ENCODE peak calls at places on chromosomes 11 and 22, in four cellular contexts. N, X, S and L are unnamed samples. For H3K27me3, the result is how much of the 10 kb centered on the place peaks cover.

GRCh38 chr11:3014314-3014938 is 22.3 kb upstream of the NAP1L4 start:
- ATAC-seq in N (no peak), X (no peak), S (peak), L (no peak)

GRCh38 chr11:91796999-91797398 is 427.6 kb upstream of the FAT3 start:
- ATAC-seq in N (no peak), X (peak), S (no peak), L (no peak)

GRCh38 chr11:31820438-31820818 is 9.3 kb upstream of the PAX6 start:
- ATAC-seq in N (no peak), X (no peak), S (no peak), L (no peak)

GRCh38 chr22:33605686-33606085 is 314.6 kb downstream of the LARGE1 start:
- ATAC-seq in N (peak), X (no peak), S (no peak), L (no peak)

GRCh38 chr22:19992921-19993355 is 23.7 kb downstream of the ARVCF start:
- ATAC-seq in N (no peak), X (no peak), S (no peak), L (no peak)

GRCh38 chr22:46172522-46172921 is 22.2 kb downstream of the PPARA start:
- ATAC-seq in N (peak), X (peak), S (no peak), L (no peak)

GRCh38 chr11:35529971-35530495 is 4.6 kb upstream of the PAMR1 start:
- ATAC-seq in N (no peak), X (peak), S (no peak), L (no peak)

GRCh38 chr11:115363921-115364320 is 140.3 kb downstream of the CADM1 start:
- ATAC-seq in N (no peak), X (no peak), S (no peak), L (no peak)

GRCh38 chr11:106581399-106581798 is 436.9 kb downstream of the GUCY1A2 start:
- ATAC-seq in N (no peak), X (peak), S (no peak), L (no peak)

GRCh38 chr11:88384678-88385015 is 47.1 kb upstream of the CTSC start:
- ATAC-seq in N (no peak), X (no peak), S (no peak), L (no peak)

GRCh38 chr22:27723150-27723549 is 78.4 kb downstream of the MN1 start:
- ATAC-seq in N (no peak), X (no peak), S (no peak), L (no peak)

GRCh38 chr11:10784229-10785145 is 24.2 kb downstream of the EIF4G2 start:
- ATAC-seq in N (peak), X (no peak), S (no peak), L (no peak)

GRCh38 chr22:21920341-21921183 is 32.1 kb downstream of the PPM1F start:
- ATAC-seq in N (no peak), X (no peak), S (no peak), L (no peak)

GRCh38 chr11:124204008-124204407 is 20.9 kb downstream of the OR10D3 start:
- ATAC-seq in N (no peak), X (no peak), S (no peak), L (no peak)

GRCh38 chr11:29321293-29322132 is 695.3 kb downstream of the KCNA4 start:
- ATAC-seq in N (no peak), X (no peak), S (no peak), L (no peak)

GRCh38 chr22:39080052-39080762 is 3.1 kb downstream of the APOBEC3G start:
- ATAC-seq in N (no peak), X (no peak), S (no peak), L (no peak)

GRCh38 chr11:57982763-57983162 is 40.9 kb upstream of the OR9Q1 start:
- ATAC-seq in N (no peak), X (no peak), S (no peak), L (no peak)

GRCh38 chr11:126591966-126592489 is 236.5 kb downstream of the ST3GAL4 start:
- ATAC-seq in N (no peak), X (no peak), S (no peak), L (no peak)

GRCh38 chr11:7846003-7846402 is 49.3 kb upstream of the OR5P2 start:
- ATAC-seq in N (no peak), X (no peak), S (no peak), L (no peak)

GRCh38 chr11:33002143-33002542 is 13.5 kb upstream of the DEPDC7 start:
- ATAC-seq in N (no peak), X (no peak), S (no peak), L (no peak)

GRCh38 chr11:30150425-30150824 is 80.4 kb upstream of the FSHB start:
- ATAC-seq in N (peak), X (peak), S (no peak), L (no peak)

GRCh38 chr22:46068908-46069481 is 81.3 kb upstream of the PPARA start:
- ATAC-seq in N (no peak), X (peak), S (peak), L (no peak)

GRCh38 chr22:49623176-49623575 is 204.5 kb downstream of the BRD1 start:
- ATAC-seq in N (no peak), X (no peak), S (no peak), L (no peak)

GRCh38 chr22:42330953-42331525 is 60.6 kb upstream of the TCF20 start:
- ATAC-seq in N (no peak), X (peak), S (no peak), L (no peak)

GRCh38 chr22:42334875-42335512 is 64.5 kb upstream of the TCF20 start:
- ATAC-seq in N (no peak), X (no peak), S (no peak), L (no peak)

GRCh38 chr22:42332089-42332488 is 61.6 kb upstream of the TCF20 start:
- ATAC-seq in N (no peak), X (no peak), S (no peak), L (no peak)

GRCh38 chr22:42335839-42336378 is 65.5 kb upstream of the TCF20 start:
- ATAC-seq in N (no peak), X (peak), S (no peak), L (no peak)

GRCh38 chr22:42333544-42333943 is 63.1 kb upstream of the TCF20 start:
- ATAC-seq in N (no peak), X (no peak), S (no peak), L (no peak)
- H3K27me3 ChIP-seq in N (under half), X (under half), S (under half), L (under half)

GRCh38 chr11:44338031-44338430 is 28.1 kb upstream of the ALX4 start:
- ATAC-seq in N (no peak), X (no peak), S (no peak), L (no peak)

GRCh38 chr11:44333271-44334218 is 23.6 kb upstream of the ALX4 start:
- ATAC-seq in N (no peak), X (no peak), S (no peak), L (no peak)

GRCh38 chr11:44334356-44335004 is 24.5 kb upstream of the ALX4 start:
- ATAC-seq in N (no peak), X (no peak), S (no peak), L (no peak)

GRCh38 chr11:44332665-44333064 is 22.7 kb upstream of the ALX4 start:
- ATAC-seq in N (no peak), X (no peak), S (no peak), L (no peak)

DNA sequence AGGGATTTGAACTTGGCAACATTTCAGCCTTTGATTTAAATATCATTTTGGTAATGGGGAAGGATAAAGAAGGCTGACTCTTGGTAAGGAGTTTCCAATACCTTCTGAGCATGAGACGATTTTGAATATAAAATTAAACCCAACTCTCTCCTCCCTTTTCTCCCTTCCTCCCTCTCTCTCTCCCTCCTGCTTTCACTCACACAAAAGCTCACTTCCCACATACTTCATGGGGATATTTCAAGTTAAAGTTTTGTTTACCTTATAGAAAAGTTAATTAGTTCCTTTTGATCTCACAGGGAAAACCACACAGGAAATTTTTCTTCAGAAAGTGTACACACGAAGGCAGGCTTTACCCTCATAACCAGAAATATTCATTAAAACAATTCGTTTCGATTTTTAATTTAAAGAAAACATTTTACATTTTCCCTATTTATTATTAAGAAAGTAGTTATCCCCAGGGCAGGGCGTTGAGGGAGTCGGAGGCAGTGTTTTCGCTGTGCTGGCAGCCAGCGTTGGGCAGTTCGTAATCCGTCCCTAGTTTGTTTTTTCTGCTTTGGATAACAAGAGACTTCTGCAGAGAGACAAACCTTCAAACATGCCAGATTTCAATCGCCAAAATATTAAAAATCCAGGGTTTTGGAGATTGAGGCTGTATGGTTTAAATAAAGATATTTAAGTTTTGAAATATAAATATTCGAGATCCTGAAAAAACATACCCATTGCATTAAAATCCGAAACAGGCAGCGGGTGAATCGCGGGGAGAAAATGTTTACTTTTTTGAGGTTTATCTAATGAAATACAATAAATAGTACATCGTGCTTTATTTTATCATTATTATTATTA is 25.3 kb upstream of the ALX4 start:
- ATAC-seq in N (no peak), X (no peak), S (no peak), L (no peak)
- H3K27me3 ChIP-seq in N (under half), X (under half), S (half or more), L (half or more)

GRCh38 chr11:117627259-117627658 is 169.8 kb downstream of the DSCAML1 start:
- ATAC-seq in N (no peak), X (no peak), S (no peak), L (no peak)

GRCh38 chr11:117629891-117630538 is 167.0 kb downstream of the DSCAML1 start:
- ATAC-seq in N (no peak), X (no peak), S (no peak), L (no peak)

GRCh38 chr11:117631336-117632090 is 165.5 kb downstream of the DSCAML1 start:
- ATAC-seq in N (no peak), X (no peak), S (no peak), L (no peak)

GRCh38 chr11:117626576-117626975 is 170.4 kb downstream of the DSCAML1 start:
- ATAC-seq in N (no peak), X (no peak), S (no peak), L (no peak)

GRCh38 chr11:117629146-117629545 is 167.9 kb downstream of the DSCAML1 start:
- ATAC-seq in N (no peak), X (no peak), S (no peak), L (no peak)
- H3K27me3 ChIP-seq in N (under half), X (under half), S (under half), L (under half)

GRCh38 chr11:66359662-66360087 is 11.9 kb downstream of the SLC29A2 start:
- ATAC-seq in N (no peak), X (no peak), S (no peak), L (no peak)

GRCh38 chr11:66362481-66363147 is 8.9 kb downstream of the SLC29A2 start:
- ATAC-seq in N (no peak), X (no peak), S (no peak), L (no peak)

GRCh38 chr11:66363187-66363601 is 8.4 kb downstream of the SLC29A2 start:
- ATAC-seq in N (peak), X (no peak), S (no peak), L (peak)

GRCh38 chr11:66361502-66361941 is 10.0 kb downstream of the SLC29A2 start:
- ATAC-seq in N (no peak), X (no peak), S (no peak), L (no peak)

GRCh38 chr11:66360406-66361073 is 11.0 kb downstream of the SLC29A2 start:
- ATAC-seq in N (peak), X (no peak), S (no peak), L (no peak)
- H3K27me3 ChIP-seq in N (under half), X (under half), S (under half), L (under half)

DNA sequence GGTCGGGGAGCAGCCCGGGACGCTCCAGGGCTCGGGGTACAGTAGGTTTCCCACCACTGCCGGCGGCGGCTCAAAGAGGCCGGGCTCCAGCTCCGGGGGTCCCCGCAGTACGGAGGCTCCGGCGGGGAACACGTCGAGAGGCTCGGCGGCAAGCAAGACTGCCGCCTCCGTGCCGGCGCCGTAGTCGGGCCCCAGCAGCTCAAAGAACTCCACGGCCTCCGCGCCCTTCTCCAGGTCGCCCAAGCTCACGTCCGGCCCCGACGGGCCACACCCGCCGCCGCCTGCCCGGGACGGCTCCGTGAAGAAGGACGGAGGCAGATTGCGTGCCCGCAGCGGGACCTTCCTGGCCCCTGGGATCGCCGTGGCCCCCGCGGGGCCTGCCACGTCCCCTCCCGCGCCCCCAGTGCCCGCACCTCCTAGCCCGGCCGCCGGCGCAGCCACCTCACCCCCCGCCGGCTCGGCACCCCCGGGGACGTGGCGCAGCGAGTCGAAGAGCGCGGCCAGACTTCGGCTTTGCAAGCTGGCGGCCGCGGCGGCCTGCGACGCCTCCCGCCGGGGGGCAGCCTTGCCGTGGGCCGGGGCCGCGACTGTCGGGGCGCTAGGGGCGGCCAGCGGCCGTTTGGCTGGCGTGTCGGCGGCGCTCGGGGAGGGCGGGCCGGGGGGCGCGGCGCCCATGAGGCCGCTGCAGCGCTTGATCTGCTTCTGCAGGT is 775 bp downstream of the FAM181B start:
- ATAC-seq in N (peak), X (peak), S (no peak), L (peak)
- H3K27me3 ChIP-seq in N (under half), X (under half), S (under half), L (half or more)

GRCh38 chr11:1256257-1257045 is 33.6 kb downstream of the MUC5B start:
- ATAC-seq in N (no peak), X (no peak), S (no peak), L (no peak)

GRCh38 chr11:1259076-1259461 is 36.2 kb downstream of the MUC5B start:
- ATAC-seq in N (no peak), X (no peak), S (no peak), L (no peak)

GRCh38 chr11:1258401-1259075 is 35.7 kb downstream of the MUC5B start:
- ATAC-seq in N (no peak), X (no peak), S (no peak), L (no peak)

GRCh38 chr11:1257916-1258315 is 35.0 kb downstream of the MUC5B start:
- ATAC-seq in N (no peak), X (no peak), S (no peak), L (no peak)

GRCh38 chr11:1257366-1257765 is 34.5 kb downstream of the MUC5B start:
- ATAC-seq in N (no peak), X (no peak), S (no peak), L (no peak)
- H3K27me3 ChIP-seq in N (under half), X (under half), S (under half), L (under half)

DNA sequence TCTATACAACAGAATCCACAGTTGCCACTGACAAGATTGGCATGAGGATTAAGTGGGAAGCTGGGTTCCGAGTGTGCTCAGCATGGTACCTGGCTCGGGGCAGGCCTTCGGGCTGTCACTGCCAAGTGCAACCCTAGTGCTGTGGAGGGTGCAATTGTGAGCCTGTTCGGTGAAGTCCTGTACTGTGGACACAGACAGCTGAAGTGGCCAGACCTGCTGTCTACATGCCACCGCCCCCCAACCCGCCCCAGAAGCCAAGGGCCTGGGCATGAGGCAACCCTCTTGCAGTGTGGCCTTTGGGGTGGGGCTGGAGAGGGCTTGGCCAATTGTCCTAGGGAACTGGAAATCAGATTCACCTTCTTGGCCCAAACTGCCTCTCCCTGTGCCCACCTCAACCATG is 15.6 kb upstream of the SHISAL1 start:
- ATAC-seq in N (no peak), X (no peak), S (no peak), L (no peak)
- H3K27me3 ChIP-seq in N (under half), X (under half), S (half or more), L (under half)

GRCh38 chr11:67372993-67373915 is at the start of gene CLCF1:
- ATAC-seq in N (peak), X (peak), S (peak), L (peak)
- H3K27me3 ChIP-seq in N (under half), X (under half), S (under half), L (under half)

DNA sequence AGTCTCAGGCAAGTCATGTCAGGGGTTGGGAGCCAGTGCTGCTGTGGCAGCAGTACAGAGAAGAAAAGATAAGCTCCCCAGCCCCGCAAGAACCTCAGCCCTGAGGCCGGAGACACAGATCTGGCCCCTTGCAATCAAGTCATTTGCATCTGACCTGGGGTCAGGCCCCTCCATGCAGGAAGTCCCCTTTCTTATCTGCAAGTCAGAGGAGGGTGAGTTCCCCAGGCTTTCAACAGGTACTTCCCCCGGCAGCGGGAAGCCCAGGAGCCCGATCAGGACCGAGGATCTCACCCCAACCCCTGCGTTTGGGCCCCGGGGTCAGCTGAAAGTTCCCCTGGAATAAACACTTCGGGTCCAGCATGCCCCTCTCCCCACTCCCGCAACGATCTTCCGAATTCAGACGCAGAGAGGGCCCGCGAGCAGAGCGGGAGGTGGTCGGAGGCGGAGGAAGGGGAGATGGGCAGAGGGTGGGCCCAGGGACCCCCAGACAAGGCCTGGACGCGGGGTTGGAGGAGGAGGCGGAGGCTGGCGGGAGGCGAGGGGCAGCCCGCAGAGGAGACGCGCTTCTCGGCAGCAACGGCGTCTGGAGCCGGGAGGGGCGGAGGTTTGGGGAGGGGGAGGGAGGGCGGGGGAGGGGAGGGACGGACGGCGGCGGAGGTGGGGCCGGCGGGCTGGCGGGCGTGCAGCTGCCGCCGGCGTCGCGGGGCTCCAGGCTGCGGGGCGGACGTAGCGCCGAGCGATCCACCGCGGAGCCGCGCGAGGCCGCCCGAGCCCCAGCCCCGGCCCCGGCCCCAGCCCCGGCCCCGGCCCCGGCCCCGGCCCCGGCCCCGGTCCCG is at the start of gene TSPAN18:
- ATAC-seq in N (peak), X (peak), S (peak), L (peak)
- H3K27me3 ChIP-seq in N (under half), X (under half), S (under half), L (under half)

DNA sequence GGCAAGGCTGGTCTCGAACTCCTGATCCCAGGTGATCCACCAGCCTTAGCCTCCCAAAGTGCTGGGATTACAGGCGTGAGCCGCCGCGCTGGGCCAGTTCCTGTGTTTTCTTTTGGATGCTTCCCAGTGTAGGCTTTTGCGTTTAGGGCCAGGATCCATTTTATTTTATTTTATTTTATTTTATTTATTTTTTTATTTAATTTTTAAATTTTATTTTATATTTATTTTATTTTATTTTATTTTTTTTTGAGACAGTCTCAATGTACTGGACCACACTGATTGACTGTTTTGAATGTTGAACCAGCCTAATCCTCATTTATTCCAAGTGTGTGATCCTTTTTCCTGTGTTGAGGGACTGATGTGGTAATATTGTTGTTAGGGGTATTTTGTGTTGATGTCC is 8.4 kb downstream of the EPS8L2 start:
- ATAC-seq in N (no peak), X (no peak), S (no peak), L (no peak)
- H3K27me3 ChIP-seq in N (under half), X (under half), S (under half), L (half or more)